ENCODE peak calls at places on chromosomes 6 and 20, in ten cellular contexts. K is GM23338, S is MM.1S, M is fibroblast of lung, B is H9, F is mammary epithelial cell, D is K562, Z is H1, R is HCT116, T is OCI-LY7. O is an unnamed sample.

GRCh38 chr6:169832247-169832948 is 81.0 kb downstream of the ERMARD start:
- DNase-seq in S (no peak), K (no peak), Z (no peak), T (no peak), R (no peak), M (no peak), D (no peak), F (no peak), B (no peak), O (no peak)

GRCh38 chr6:40349092-40349491 is 238.1 kb downstream of the LRFN2 start:
- DNase-seq in D (no peak), M (peak; percentile 51), T (no peak), S (no peak), B (peak; percentile 27), Z (no peak), K (no peak), R (no peak), F (no peak), O (peak; percentile 20)

GRCh38 chr6:7204726-7205125 is 97.0 kb downstream of the RREB1 start:
- DNase-seq in T (no peak), B (no peak), D (no peak), R (no peak), S (no peak), M (peak; percentile 62), Z (no peak), K (no peak), F (no peak), O (no peak)

GRCh38 chr20:11193241-11193640 is 519.4 kb upstream of the JAG1 start:
- DNase-seq in K (no peak), F (peak; percentile 90), R (no peak), B (no peak), M (peak; percentile 46), D (no peak), Z (no peak), S (no peak), T (no peak), O (no peak)

GRCh38 chr20:25484911-25485511 is 77.5 kb downstream of the GINS1 start:
- DNase-seq in D (no peak), M (no peak), K (no peak), B (no peak), T (peak; percentile 5), S (peak; percentile 44), R (no peak), Z (no peak), F (peak; percentile 72), O (peak; percentile 82)

GRCh38 chr6:119603501-119603900 is 253.9 kb upstream of the MAN1A1 start:
- DNase-seq in D (no peak), F (no peak), M (no peak), B (no peak), R (no peak), T (no peak), Z (no peak), K (no peak), S (no peak), O (no peak)

GRCh38 chr6:150352321-150353296 is 16.2 kb upstream of the IYD start:
- DNase-seq in Z (no peak), F (peak; percentile 13), R (no peak), B (no peak), M (peak; percentile 86), T (no peak), K (no peak), D (no peak), S (no peak), O (no peak)

GRCh38 chr20:47950103-47950502 is 164.8 kb upstream of the SULF2 start:
- DNase-seq in M (peak; percentile 73), D (peak; percentile 17), R (no peak), Z (no peak), F (peak; percentile 20), S (no peak), K (no peak), T (no peak), B (no peak), O (peak; percentile 16)

GRCh38 chr6:105603779-105604592 is 201.1 kb upstream of the PREP start:
- DNase-seq in M (peak; percentile 31), Z (no peak), R (no peak), T (no peak), K (no peak), F (no peak), B (no peak), S (no peak), D (no peak), O (no peak)

DNA sequence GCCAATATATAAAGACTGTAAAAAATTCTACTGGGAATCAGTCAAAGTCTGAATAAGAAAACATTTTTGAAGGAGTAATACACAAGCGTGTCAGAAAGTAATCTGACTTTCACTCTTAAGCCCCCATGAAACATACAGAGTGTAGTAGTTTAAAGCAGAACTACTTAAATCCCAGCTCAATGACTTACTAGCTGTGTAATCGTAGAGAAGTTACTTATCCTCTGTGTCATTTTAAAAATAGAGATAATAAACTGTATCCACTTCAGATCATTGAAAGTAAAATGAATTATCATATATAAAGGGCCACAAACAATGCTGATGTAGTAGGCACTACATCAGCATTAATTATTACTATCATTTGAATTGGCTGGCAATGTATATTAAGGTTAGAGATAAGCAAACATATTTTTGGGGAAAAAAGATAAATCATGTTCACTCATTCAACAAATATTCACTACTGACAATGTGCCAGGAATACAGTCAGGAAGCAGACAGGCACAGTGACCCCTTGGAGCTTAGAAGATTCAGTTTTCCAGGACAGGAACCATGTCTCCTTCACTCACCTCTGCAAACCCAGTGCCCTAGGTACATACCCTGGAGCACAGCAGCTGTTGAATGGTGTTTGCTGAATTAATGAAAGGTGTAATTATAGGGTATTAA is 14.4 kb downstream of the REPS1 start:
- DNase-seq in Z (no peak), K (no peak), M (peak; percentile 74), F (no peak), T (no peak), R (no peak), B (no peak), D (no peak), S (no peak), O (no peak)
- H4K20me1 ChIP-seq in Z (peaks cover 2% of the 10 kb centered on the region), K (peaks cover 6% of the 10 kb centered on the region), M (no peaks in the 10 kb centered on the region), F (no peaks in the 10 kb centered on the region), T (peaks cover 24% of the 10 kb centered on the region), R (peaks cover 15% of the 10 kb centered on the region), B (no peaks in the 10 kb centered on the region), D (no peaks in the 10 kb centered on the region), S (no peaks in the 10 kb centered on the region), O (peaks cover 87% of the 10 kb centered on the region)

GRCh38 chr6:143536461-143536865 is 24.9 kb upstream of the FUCA2 start:
- DNase-seq in S (peak; percentile 33), B (peak; percentile 55), K (peak; percentile 56), Z (peak; percentile 75), F (peak; percentile 45), T (peak; percentile 13), R (no peak), D (no peak), M (peak; percentile 45), O (peak; percentile 12)
- H3K27ac ChIP-seq in S (no peak overlapping the region), B (no peak overlapping the region), K (no peak overlapping the region), Z (no peak overlapping the region), F (no peak overlapping the region), T (no peak overlapping the region), R (peak overlapping the region; percentile 72), D (no peak overlapping the region), M (no peak overlapping the region), O (no peak overlapping the region)

GRCh38 chr20:58397429-58397828 is 8.4 kb downstream of the VAPB start:
- DNase-seq in M (no peak), B (no peak), R (no peak), K (no peak), F (no peak), Z (no peak), D (no peak), T (no peak), S (no peak), O (no peak)

GRCh38 chr20:58398254-58398653 is 9.2 kb downstream of the VAPB start:
- DNase-seq in F (no peak), B (no peak), D (no peak), M (no peak), R (no peak), Z (no peak), S (no peak), T (no peak), K (no peak), O (no peak)

GRCh38 chr20:58392286-58392685 is 3.3 kb downstream of the VAPB start:
- DNase-seq in B (no peak), T (no peak), R (no peak), S (no peak), M (no peak), D (no peak), K (no peak), Z (no peak), F (no peak), O (no peak)

GRCh38 chr20:58393299-58393698 is 4.3 kb downstream of the VAPB start:
- DNase-seq in R (no peak), D (no peak), T (no peak), F (no peak), S (no peak), M (peak; percentile 54), Z (no peak), K (no peak), B (no peak), O (no peak)

GRCh38 chr20:58395604-58396003 is 6.6 kb downstream of the VAPB start:
- DNase-seq in F (no peak), Z (no peak), S (no peak), B (no peak), M (no peak), R (no peak), T (no peak), K (no peak), D (no peak), O (no peak)
- H4K20me1 ChIP-seq in F (no peaks in the 10 kb centered on the region), Z (peaks cover under 1% of the 10 kb centered on the region), S (peaks cover 51% of the 10 kb centered on the region), B (no peaks in the 10 kb centered on the region), M (no peaks in the 10 kb centered on the region), R (peaks cover 26% of the 10 kb centered on the region), T (peaks cover 53% of the 10 kb centered on the region), K (peaks cover 45% of the 10 kb centered on the region), D (peaks cover 31% of the 10 kb centered on the region), O (peaks cover 94% of the 10 kb centered on the region)

DNA sequence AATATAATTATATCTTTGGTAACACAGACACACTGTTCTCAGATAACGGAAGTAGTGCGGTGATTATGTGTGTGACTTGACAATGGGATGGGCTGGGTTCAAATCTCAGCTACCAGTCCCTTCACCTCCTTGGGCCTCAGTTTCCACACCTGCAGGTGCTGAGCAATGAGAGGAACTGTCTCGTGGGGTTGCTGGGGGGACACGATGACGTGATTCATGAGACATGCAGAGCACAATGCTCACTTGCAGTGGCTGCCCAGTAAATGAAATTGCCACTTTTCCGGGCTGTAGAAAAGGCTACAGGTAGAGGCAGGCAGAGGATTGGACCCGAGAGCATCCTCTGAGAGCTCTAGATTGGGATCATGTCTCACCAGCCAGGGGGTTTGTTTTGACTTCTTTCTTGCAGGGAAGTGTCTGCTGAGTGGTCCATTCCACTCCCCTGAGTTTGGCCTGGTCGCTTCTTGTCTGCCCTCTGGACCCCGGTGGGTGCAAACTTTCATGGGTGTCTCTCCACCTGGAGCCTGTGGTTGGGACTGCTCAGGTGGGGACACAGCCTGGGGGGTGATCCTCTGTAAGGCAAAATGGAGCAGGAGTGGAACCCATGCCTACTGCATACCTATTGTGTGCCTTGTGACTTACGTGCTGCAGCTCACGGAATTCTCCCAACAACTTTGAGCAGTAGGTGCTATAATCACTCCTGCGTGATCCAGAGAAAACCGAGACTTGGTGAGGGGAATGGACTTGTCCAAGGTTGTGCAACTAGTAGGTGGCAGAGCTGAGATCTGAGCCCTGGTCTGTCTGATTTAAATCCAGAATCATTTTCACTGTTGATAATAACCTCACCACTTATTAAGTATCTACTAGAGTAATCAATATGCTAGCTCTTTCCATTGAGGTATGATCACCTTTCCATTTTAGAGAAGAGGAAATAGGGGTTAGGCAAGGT is 147.2 kb downstream of the CEBPB start:
- DNase-seq in B (no peak), Z (no peak), R (no peak), K (no peak), T (no peak), S (no peak), F (no peak), M (no peak), D (no peak), O (no peak)
- H3K27ac ChIP-seq in B (no peak overlapping the region), Z (no peak overlapping the region), R (no peak overlapping the region), K (no peak overlapping the region), T (no peak overlapping the region), S (no peak overlapping the region), F (no peak overlapping the region), M (no peak overlapping the region), D (no peak overlapping the region), O (peak overlapping the region; percentile 78)

O was measured in DND-41.